ENCODE peak calls at places on chromosomes 11 and 22, in seven cellular contexts. L, X, V, G, J, D and A are unnamed samples.

GRCh38 chr11:35735903-35736302 is 73.3 kb downstream of the TRIM44 start:
- DNase-seq in V (no peak), D (no peak), X (no peak), L (no peak), G (no peak), J (peak), A (no peak)

GRCh38 chr11:86938900-86939880 is 16.0 kb downstream of the FZD4 start:
- DNase-seq in J (peak), L (peak), X (no peak), V (peak), G (no peak), D (no peak), A (no peak)

GRCh38 chr11:33633251-33634003 is 67.2 kb downstream of the C11orf91 start:
- DNase-seq in G (no peak), V (peak), X (no peak), L (no peak), D (no peak), J (peak), A (no peak)

GRCh38 chr22:39148024-39148726 is 4.3 kb downstream of the CBX7 start:
- DNase-seq in X (no peak), L (no peak), J (no peak), G (no peak), V (no peak), D (no peak), A (no peak)

GRCh38 chr22:26770624-26771023 is 113.2 kb downstream of the MIAT start:
- DNase-seq in X (no peak), V (no peak), G (no peak), J (no peak), D (no peak), L (no peak), A (no peak)

GRCh38 chr11:45652781-45653180 is 12.6 kb downstream of the CHST1 start:
- DNase-seq in D (no peak), V (peak), J (no peak), X (no peak), L (no peak), G (no peak), A (no peak)

GRCh38 chr11:121520243-121521144 is 67.7 kb upstream of the SORL1-AS1 start:
- DNase-seq in J (no peak), D (no peak), L (no peak), X (no peak), G (no peak), V (peak), A (no peak)

GRCh38 chr22:43798492-43798891 is 13.6 kb downstream of the EFCAB6 start:
- DNase-seq in J (no peak), V (no peak), D (no peak), G (no peak), X (no peak), L (no peak), A (no peak)

GRCh38 chr11:70757241-70757640 is 358.9 kb downstream of the CTTN start:
- DNase-seq in G (no peak), D (no peak), X (no peak), J (no peak), V (no peak), L (no peak), A (no peak)

GRCh38 chr11:133337905-133338536 is 194.3 kb downstream of the OPCML start:
- DNase-seq in X (no peak), J (peak), L (no peak), D (no peak), V (no peak), G (no peak), A (no peak)

GRCh38 chr22:42549329-42550060 is 4.3 kb upstream of the SERHL2 start:
- DNase-seq in D (no peak), X (no peak), G (no peak), L (no peak), J (no peak), V (no peak), A (no peak)